ENCODE peak calls at places on chromosome 22, in nine cellular contexts. One of them, this sample, is unnamed.

GRCh38 chr22:26615830-26616435 is 1.9 kb downstream of the CRYBB1 start:
- DNase-seq in breast epithelium: no peak
- DNase-seq in body of pancreas: no peak
- DNase-seq in prostate gland: no peak
- DNase-seq in right lobe of liver: no peak
- DNase-seq in heart left ventricle: no peak
- DNase-seq in A549: no peak
- DNase-seq in stomach: no peak
- DNase-seq in suprapubic skin: no peak
- DNase-seq in this sample: no peak

GRCh38 chr22:29457730-29458129 is 19.3 kb downstream of the RFPL1 start:
- DNase-seq in A549: peak; percentile 77
- DNase-seq in right lobe of liver: no peak
- DNase-seq in heart left ventricle: no peak
- DNase-seq in suprapubic skin: no peak
- DNase-seq in body of pancreas: no peak
- DNase-seq in breast epithelium: no peak
- DNase-seq in stomach: no peak
- DNase-seq in prostate gland: no peak
- DNase-seq in this sample: no peak

GRCh38 chr22:28904211-28904808 is 20.9 kb downstream of the ZNRF3 start:
- DNase-seq in suprapubic skin: no peak
- DNase-seq in stomach: no peak
- DNase-seq in right lobe of liver: no peak
- DNase-seq in body of pancreas: no peak
- DNase-seq in prostate gland: peak; percentile 81
- DNase-seq in A549: no peak
- DNase-seq in heart left ventricle: no peak
- DNase-seq in breast epithelium: peak; percentile 49
- DNase-seq in this sample: no peak

GRCh38 chr22:34833982-34834510 is 231.9 kb upstream of the ISX start:
- DNase-seq in prostate gland: no peak
- DNase-seq in breast epithelium: no peak
- DNase-seq in right lobe of liver: no peak
- DNase-seq in A549: no peak
- DNase-seq in body of pancreas: no peak
- DNase-seq in heart left ventricle: no peak
- DNase-seq in stomach: no peak
- DNase-seq in suprapubic skin: no peak
- DNase-seq in this sample: no peak

GRCh38 chr22:23381661-23382427 is 198.2 kb downstream of the IGLL1 start:
- DNase-seq in prostate gland: no peak
- DNase-seq in breast epithelium: no peak
- DNase-seq in suprapubic skin: no peak
- DNase-seq in stomach: no peak
- DNase-seq in right lobe of liver: peak; percentile 31
- DNase-seq in A549: no peak
- DNase-seq in body of pancreas: no peak
- DNase-seq in heart left ventricle: no peak
- DNase-seq in this sample: no peak

GRCh38 chr22:29149841-29150555 is 55.7 kb upstream of the EMID1 start:
- DNase-seq in prostate gland: no peak
- DNase-seq in A549: no peak
- DNase-seq in breast epithelium: no peak
- DNase-seq in right lobe of liver: no peak
- DNase-seq in stomach: no peak
- DNase-seq in suprapubic skin: peak; percentile 61
- DNase-seq in body of pancreas: no peak
- DNase-seq in heart left ventricle: no peak
- DNase-seq in this sample: no peak

GRCh38 chr22:46052801-46053562 is 76.0 kb upstream of the WNT7B start:
- DNase-seq in suprapubic skin: peak; percentile 83
- DNase-seq in body of pancreas: peak; percentile 72
- DNase-seq in right lobe of liver: peak; percentile 66
- DNase-seq in breast epithelium: peak; percentile 37
- DNase-seq in heart left ventricle: peak; percentile 79
- DNase-seq in A549: no peak
- DNase-seq in stomach: peak; percentile 80
- DNase-seq in prostate gland: no peak
- DNase-seq in this sample: peak; percentile 56

GRCh38 chr22:47836957-47837356 is 1074.5 kb downstream of the TBC1D22A start:
- DNase-seq in stomach: no peak
- DNase-seq in right lobe of liver: no peak
- DNase-seq in heart left ventricle: no peak
- DNase-seq in suprapubic skin: no peak
- DNase-seq in body of pancreas: no peak
- DNase-seq in A549: no peak
- DNase-seq in breast epithelium: no peak
- DNase-seq in prostate gland: no peak
- DNase-seq in this sample: no peak

GRCh38 chr22:25827415-25827814 is 85.4 kb downstream of the MYO18B start:
- DNase-seq in right lobe of liver: no peak
- DNase-seq in A549: no peak
- DNase-seq in prostate gland: no peak
- DNase-seq in stomach: no peak
- DNase-seq in suprapubic skin: no peak
- DNase-seq in heart left ventricle: no peak
- DNase-seq in breast epithelium: no peak
- DNase-seq in body of pancreas: no peak
- DNase-seq in this sample: no peak

GRCh38 chr22:25081409-25081824 is 118.2 kb upstream of the CRYBB3 start:
- DNase-seq in breast epithelium: no peak
- DNase-seq in heart left ventricle: no peak
- DNase-seq in stomach: peak; percentile 57
- DNase-seq in prostate gland: peak; percentile 28
- DNase-seq in right lobe of liver: no peak
- DNase-seq in suprapubic skin: no peak
- DNase-seq in body of pancreas: peak; percentile 31
- DNase-seq in A549: peak; percentile 49
- DNase-seq in this sample: no peak

GRCh38 chr22:38927033-38927789 is 30.2 kb upstream of the APOBEC3A start:
- DNase-seq in body of pancreas: peak; percentile 88
- DNase-seq in prostate gland: peak; percentile 62
- DNase-seq in A549: peak; percentile 82
- DNase-seq in heart left ventricle: peak; percentile 88
- DNase-seq in right lobe of liver: no peak
- DNase-seq in breast epithelium: peak; percentile 50
- DNase-seq in suprapubic skin: no peak
- DNase-seq in stomach: peak; percentile 85
- DNase-seq in this sample: peak; percentile 68

GRCh38 chr22:22694106-22694505 is 49.7 kb downstream of the GGTLC2 start:
- DNase-seq in heart left ventricle: no peak
- DNase-seq in suprapubic skin: no peak
- DNase-seq in right lobe of liver: no peak
- DNase-seq in A549: no peak
- DNase-seq in body of pancreas: no peak
- DNase-seq in breast epithelium: no peak
- DNase-seq in stomach: peak; percentile 10
- DNase-seq in prostate gland: no peak
- DNase-seq in this sample: no peak

GRCh38 chr22:31635638-31636306 is 26.2 kb downstream of the PISD start:
- DNase-seq in breast epithelium: no peak
- DNase-seq in heart left ventricle: no peak
- DNase-seq in suprapubic skin: no peak
- DNase-seq in A549: no peak
- DNase-seq in prostate gland: peak; percentile 41
- DNase-seq in right lobe of liver: peak; percentile 80
- DNase-seq in body of pancreas: no peak
- DNase-seq in stomach: peak; percentile 86
- DNase-seq in this sample: no peak
- H3K4me1 ChIP-seq in breast epithelium: no peaks in the 10 kb centered on the region
- H3K4me1 ChIP-seq in heart left ventricle: peaks cover 29% of the 10 kb centered on the region
- H3K4me1 ChIP-seq in suprapubic skin: peaks cover 37% of the 10 kb centered on the region
- H3K4me1 ChIP-seq in A549: peaks cover 5% of the 10 kb centered on the region
- H3K4me1 ChIP-seq in prostate gland: no peaks in the 10 kb centered on the region
- H3K4me1 ChIP-seq in right lobe of liver: peaks cover 18% of the 10 kb centered on the region
- H3K4me1 ChIP-seq in body of pancreas: peaks cover 32% of the 10 kb centered on the region
- H3K4me1 ChIP-seq in stomach: peaks cover 86% of the 10 kb centered on the region
- H3K4me1 ChIP-seq in this sample: peaks cover 5% of the 10 kb centered on the region

GRCh38 chr22:20102203-20102780 is 13.6 kb upstream of the RANBP1 start:
- DNase-seq in suprapubic skin: no peak
- DNase-seq in body of pancreas: no peak
- DNase-seq in heart left ventricle: peak; percentile 25
- DNase-seq in prostate gland: no peak
- DNase-seq in A549: no peak
- DNase-seq in stomach: no peak
- DNase-seq in breast epithelium: no peak
- DNase-seq in right lobe of liver: peak; percentile 76
- DNase-seq in this sample: no peak

GRCh38 chr22:20099099-20099711 is 16.7 kb upstream of the RANBP1 start:
- DNase-seq in suprapubic skin: no peak
- DNase-seq in breast epithelium: no peak
- DNase-seq in heart left ventricle: no peak
- DNase-seq in A549: no peak
- DNase-seq in right lobe of liver: no peak
- DNase-seq in stomach: no peak
- DNase-seq in prostate gland: no peak
- DNase-seq in body of pancreas: no peak
- DNase-seq in this sample: no peak

GRCh38 chr22:20106205-20106848 is 9.6 kb upstream of the RANBP1 start:
- DNase-seq in suprapubic skin: no peak
- DNase-seq in breast epithelium: no peak
- DNase-seq in prostate gland: no peak
- DNase-seq in right lobe of liver: no peak
- DNase-seq in heart left ventricle: peak; percentile 60
- DNase-seq in stomach: no peak
- DNase-seq in A549: no peak
- DNase-seq in body of pancreas: no peak
- DNase-seq in this sample: no peak

GRCh38 chr22:20105456-20106204 is 10.3 kb upstream of the RANBP1 start:
- DNase-seq in right lobe of liver: no peak
- DNase-seq in breast epithelium: no peak
- DNase-seq in stomach: no peak
- DNase-seq in A549: no peak
- DNase-seq in suprapubic skin: no peak
- DNase-seq in prostate gland: no peak
- DNase-seq in heart left ventricle: no peak
- DNase-seq in body of pancreas: no peak
- DNase-seq in this sample: no peak

DNA sequence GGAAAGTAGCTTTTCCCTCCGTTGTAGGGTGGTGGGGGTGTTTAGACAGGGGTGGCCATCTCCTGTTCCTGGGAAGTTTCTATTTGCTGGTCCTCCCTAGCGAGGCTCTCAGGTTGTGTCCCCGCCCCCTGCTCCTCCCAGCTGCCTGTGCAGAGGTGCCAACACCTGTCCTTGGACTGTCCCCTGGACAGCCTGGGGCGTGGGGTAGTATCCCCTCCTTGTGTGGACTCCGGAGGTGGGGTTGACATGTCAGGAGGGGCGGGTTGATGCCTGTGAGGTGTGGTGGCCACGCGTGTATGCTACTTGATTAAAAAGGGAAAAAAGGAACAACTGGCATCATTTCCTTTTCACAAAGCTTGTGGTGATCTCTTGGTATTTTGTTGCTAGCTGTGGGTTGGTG is 14.3 kb upstream of the RANBP1 start:
- DNase-seq in right lobe of liver: peak; percentile 78
- DNase-seq in A549: no peak
- DNase-seq in heart left ventricle: peak; percentile 47
- DNase-seq in stomach: no peak
- DNase-seq in suprapubic skin: no peak
- DNase-seq in prostate gland: no peak
- DNase-seq in body of pancreas: no peak
- DNase-seq in breast epithelium: no peak
- DNase-seq in this sample: peak; percentile 16
- TF ChIP-seq POLR2A in right lobe of liver: no peak
- TF ChIP-seq POLR2A in A549: no peak
- TF ChIP-seq POLR2A in heart left ventricle: no peak
- TF ChIP-seq POLR2A in stomach: no peak
- TF ChIP-seq POLR2A in suprapubic skin: no peak
- TF ChIP-seq POLR2A in prostate gland: no peak
- TF ChIP-seq POLR2A in body of pancreas: no peak
- TF ChIP-seq POLR2A in breast epithelium: no peak
- TF ChIP-seq POLR2A in this sample: no peak

GRCh38 chr22:42335839-42336378 is 65.5 kb upstream of the TCF20 start:
- DNase-seq in prostate gland: no peak
- DNase-seq in suprapubic skin: no peak
- DNase-seq in right lobe of liver: peak; percentile 66
- DNase-seq in breast epithelium: no peak
- DNase-seq in heart left ventricle: no peak
- DNase-seq in stomach: no peak
- DNase-seq in A549: no peak
- DNase-seq in body of pancreas: no peak
- DNase-seq in this sample: no peak

GRCh38 chr22:42334875-42335512 is 64.5 kb upstream of the TCF20 start:
- DNase-seq in prostate gland: no peak
- DNase-seq in right lobe of liver: no peak
- DNase-seq in A549: no peak
- DNase-seq in breast epithelium: no peak
- DNase-seq in suprapubic skin: no peak
- DNase-seq in body of pancreas: no peak
- DNase-seq in heart left ventricle: no peak
- DNase-seq in stomach: no peak
- DNase-seq in this sample: no peak

GRCh38 chr22:42336527-42337227 is 66.2 kb upstream of the TCF20 start:
- DNase-seq in heart left ventricle: no peak
- DNase-seq in right lobe of liver: no peak
- DNase-seq in stomach: no peak
- DNase-seq in prostate gland: no peak
- DNase-seq in body of pancreas: no peak
- DNase-seq in suprapubic skin: no peak
- DNase-seq in A549: no peak
- DNase-seq in breast epithelium: no peak
- DNase-seq in this sample: no peak

GRCh38 chr22:42338502-42338901 is 68.0 kb upstream of the TCF20 start:
- DNase-seq in A549: no peak
- DNase-seq in body of pancreas: no peak
- DNase-seq in heart left ventricle: no peak
- DNase-seq in prostate gland: no peak
- DNase-seq in stomach: no peak
- DNase-seq in breast epithelium: no peak
- DNase-seq in right lobe of liver: no peak
- DNase-seq in suprapubic skin: no peak
- DNase-seq in this sample: no peak

DNA sequence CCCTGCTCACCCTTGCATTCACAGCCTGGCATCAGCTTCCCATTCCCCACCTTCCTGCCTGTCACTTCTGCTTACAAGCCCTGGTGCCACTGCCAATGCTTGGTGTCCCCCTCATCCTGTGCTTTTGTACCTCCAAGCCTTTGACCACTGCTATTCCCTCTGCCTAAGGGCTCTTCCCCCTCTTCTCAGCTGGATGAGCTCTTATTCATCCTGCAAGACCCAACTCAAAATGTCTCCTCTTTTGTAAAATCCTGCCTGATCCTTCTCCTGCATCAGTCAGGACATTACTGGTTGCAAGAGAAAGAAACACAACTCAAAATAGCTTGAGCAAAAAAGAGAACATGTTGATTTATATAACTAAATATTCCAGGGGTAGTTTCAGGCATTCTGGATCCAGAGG is 66.9 kb upstream of the TCF20 start:
- DNase-seq in body of pancreas: no peak
- DNase-seq in A549: no peak
- DNase-seq in suprapubic skin: no peak
- DNase-seq in heart left ventricle: no peak
- DNase-seq in breast epithelium: no peak
- DNase-seq in stomach: no peak
- DNase-seq in right lobe of liver: no peak
- DNase-seq in prostate gland: no peak
- DNase-seq in this sample: no peak
- H3K4me1 ChIP-seq in body of pancreas: peaks cover 10% of the 10 kb centered on the region
- H3K4me1 ChIP-seq in A549: peaks cover 2% of the 10 kb centered on the region
- H3K4me1 ChIP-seq in suprapubic skin: peaks cover 23% of the 10 kb centered on the region
- H3K4me1 ChIP-seq in heart left ventricle: no peaks in the 10 kb centered on the region
- H3K4me1 ChIP-seq in breast epithelium: no peaks in the 10 kb centered on the region
- H3K4me1 ChIP-seq in stomach: peaks cover 26% of the 10 kb centered on the region
- H3K4me1 ChIP-seq in right lobe of liver: no peaks in the 10 kb centered on the region
- H3K4me1 ChIP-seq in prostate gland: no peaks in the 10 kb centered on the region
- H3K4me1 ChIP-seq in this sample: no peaks in the 10 kb centered on the region

GRCh38 chr22:37684803-37685615 is 1.1 kb upstream of the NOL12 start:
- DNase-seq in stomach: no peak
- DNase-seq in prostate gland: no peak
- DNase-seq in right lobe of liver: peak; percentile 79
- DNase-seq in heart left ventricle: no peak
- DNase-seq in breast epithelium: no peak
- DNase-seq in A549: no peak
- DNase-seq in suprapubic skin: no peak
- DNase-seq in body of pancreas: no peak
- DNase-seq in this sample: no peak
- TF ChIP-seq POLR2A in stomach: no peak
- TF ChIP-seq POLR2A in prostate gland: no peak
- TF ChIP-seq POLR2A in right lobe of liver: no peak
- TF ChIP-seq POLR2A in heart left ventricle: no peak
- TF ChIP-seq POLR2A in breast epithelium: no peak
- TF ChIP-seq POLR2A in A549: no peak
- TF ChIP-seq POLR2A in suprapubic skin: no peak
- TF ChIP-seq POLR2A in body of pancreas: no peak
- TF ChIP-seq POLR2A in this sample: no peak

This sample was measured in ovary.